ENCODE peak calls at places on chromosomes 11 and 22, in eight cellular contexts. W is NCI-H1105, E is KBM-7, Q is epithelial cell of esophagus, V is naive B cell, I is NB4, A is heart left ventricle, P is dorsolateral prefrontal cortex. Z is an unnamed sample.

GRCh38 chr22:20550851-20551744 is 43.7 kb downstream of the MED15 start:
- DNase-seq in W (no peak), E (peak), Q (peak), V (no peak), I (no peak), A (peak), P (peak), Z (peak)

GRCh38 chr22:17786435-17787158 is 12.3 kb upstream of the BID start:
- DNase-seq in W (no peak), E (no peak), Q (peak), V (no peak), I (peak), A (peak), P (peak), Z (no peak)

GRCh38 chr11:57390535-57390934 is at the start of gene PRG2:
- DNase-seq in W (no peak), E (peak), Q (no peak), V (no peak), I (peak), A (no peak), P (no peak), Z (no peak)

GRCh38 chr22:49965291-49966040 is 4.9 kb downstream of the PIM3 start:
- DNase-seq in W (no peak), E (no peak), Q (no peak), V (no peak), I (no peak), A (peak), P (peak), Z (no peak)

GRCh38 chr22:38311331-38311635 is 6.0 kb downstream of the CSNK1E start:
- DNase-seq in W (no peak), E (no peak), Q (no peak), V (no peak), I (peak), A (peak), P (no peak), Z (no peak)

GRCh38 chr11:124873980-124874379 is 8.7 kb downstream of the ROBO3 start:
- DNase-seq in W (no peak), E (no peak), Q (no peak), V (no peak), I (no peak), A (no peak), P (no peak), Z (no peak)

GRCh38 chr22:25551396-25551795 is 13.1 kb upstream of the GRK3 start:
- DNase-seq in W (no peak), E (no peak), Q (no peak), V (no peak), I (no peak), A (no peak), P (no peak), Z (no peak)

GRCh38 chr11:22792497-22792896 is 37.1 kb downstream of the SVIP start:
- DNase-seq in W (no peak), E (no peak), Q (peak), V (no peak), I (peak), A (no peak), P (peak), Z (peak)

GRCh38 chr11:94151903-94152677 is 23.4 kb downstream of the PANX1 start:
- DNase-seq in W (no peak), E (no peak), Q (peak), V (no peak), I (peak), A (peak), P (no peak), Z (peak)

GRCh38 chr22:24996420-24996952 is 44.0 kb downstream of the KIAA1671 start:
- DNase-seq in W (no peak), E (no peak), Q (peak), V (no peak), I (no peak), A (peak), P (no peak), Z (peak)